ENCODE peak calls at places on chromosome 12, in four cellular contexts. One of them, this sample, is unnamed. For H3K36me3, the result is how much of the 10 kb centered on the place peaks cover.

GRCh38 chr12:27105746-27106536 is 23.6 kb upstream of the C12orf71 start:
- DNase-seq in CD8-positive, alpha-beta memory T cell: no peak
- DNase-seq in GM23248: no peak
- DNase-seq in transverse colon: no peak
- DNase-seq in this sample: no peak

GRCh38 chr12:68868043-68868790 is 60.2 kb downstream of the MDM2 start:
- DNase-seq in CD8-positive, alpha-beta memory T cell: no peak
- DNase-seq in GM23248: no peak
- DNase-seq in transverse colon: no peak
- DNase-seq in this sample: no peak

GRCh38 chr12:46770501-46771183 is 55.2 kb downstream of the SLC38A4 start:
- DNase-seq in transverse colon: no peak
- DNase-seq in GM23248: peak
- DNase-seq in CD8-positive, alpha-beta memory T cell: no peak
- DNase-seq in this sample: no peak

GRCh38 chr12:88036368-88036965 is 7.3 kb upstream of the C12orf50 start:
- DNase-seq in transverse colon: no peak
- DNase-seq in GM23248: peak
- DNase-seq in CD8-positive, alpha-beta memory T cell: no peak
- DNase-seq in this sample: no peak

GRCh38 chr12:108839011-108839889 is 18.1 kb downstream of the SSH1 start:
- DNase-seq in GM23248: peak
- DNase-seq in transverse colon: no peak
- DNase-seq in CD8-positive, alpha-beta memory T cell: peak
- DNase-seq in this sample: no peak

GRCh38 chr12:49342914-49343731 is 3.6 kb upstream of the DNAJC22 start:
- DNase-seq in CD8-positive, alpha-beta memory T cell: no peak
- DNase-seq in GM23248: peak
- DNase-seq in transverse colon: no peak
- DNase-seq in this sample: no peak

GRCh38 chr12:93964936-93965335 is 183.4 kb upstream of the PLXNC1 start:
- DNase-seq in GM23248: no peak
- DNase-seq in transverse colon: no peak
- DNase-seq in CD8-positive, alpha-beta memory T cell: no peak
- DNase-seq in this sample: no peak

GRCh38 chr12:104109446-104110271 is 28.4 kb downstream of the NFYB start:
- DNase-seq in GM23248: no peak
- DNase-seq in transverse colon: no peak
- DNase-seq in CD8-positive, alpha-beta memory T cell: no peak
- DNase-seq in this sample: no peak

GRCh38 chr12:15356831-15357456 is 34.6 kb downstream of the PTPRO start:
- DNase-seq in transverse colon: no peak
- DNase-seq in GM23248: no peak
- DNase-seq in CD8-positive, alpha-beta memory T cell: no peak
- DNase-seq in this sample: no peak

GRCh38 chr12:89370411-89370810 is 18.1 kb upstream of the DUSP6 start:
- DNase-seq in GM23248: peak
- DNase-seq in CD8-positive, alpha-beta memory T cell: no peak
- DNase-seq in transverse colon: peak
- DNase-seq in this sample: no peak

GRCh38 chr12:4024701-4025419 is 151.7 kb upstream of the PARP11 start:
- DNase-seq in GM23248: no peak
- DNase-seq in transverse colon: no peak
- DNase-seq in CD8-positive, alpha-beta memory T cell: no peak
- DNase-seq in this sample: no peak

GRCh38 chr12:75482636-75483035 is 2.1 kb downstream of the GLIPR1 start:
- DNase-seq in transverse colon: no peak
- DNase-seq in GM23248: peak
- DNase-seq in CD8-positive, alpha-beta memory T cell: peak
- DNase-seq in this sample: no peak

GRCh38 chr12:75480469-75480949 is at the start of gene GLIPR1:
- DNase-seq in transverse colon: peak
- DNase-seq in GM23248: peak
- DNase-seq in CD8-positive, alpha-beta memory T cell: peak
- DNase-seq in this sample: peak

GRCh38 chr12:75479963-75480461 is 543 bp upstream of the GLIPR1 start:
- DNase-seq in CD8-positive, alpha-beta memory T cell: no peak
- DNase-seq in GM23248: peak
- DNase-seq in transverse colon: no peak
- DNase-seq in this sample: no peak

GRCh38 chr12:75481774-75482173 is 1.2 kb downstream of the GLIPR1 start:
- DNase-seq in CD8-positive, alpha-beta memory T cell: no peak
- DNase-seq in transverse colon: peak
- DNase-seq in GM23248: peak
- DNase-seq in this sample: no peak

DNA sequence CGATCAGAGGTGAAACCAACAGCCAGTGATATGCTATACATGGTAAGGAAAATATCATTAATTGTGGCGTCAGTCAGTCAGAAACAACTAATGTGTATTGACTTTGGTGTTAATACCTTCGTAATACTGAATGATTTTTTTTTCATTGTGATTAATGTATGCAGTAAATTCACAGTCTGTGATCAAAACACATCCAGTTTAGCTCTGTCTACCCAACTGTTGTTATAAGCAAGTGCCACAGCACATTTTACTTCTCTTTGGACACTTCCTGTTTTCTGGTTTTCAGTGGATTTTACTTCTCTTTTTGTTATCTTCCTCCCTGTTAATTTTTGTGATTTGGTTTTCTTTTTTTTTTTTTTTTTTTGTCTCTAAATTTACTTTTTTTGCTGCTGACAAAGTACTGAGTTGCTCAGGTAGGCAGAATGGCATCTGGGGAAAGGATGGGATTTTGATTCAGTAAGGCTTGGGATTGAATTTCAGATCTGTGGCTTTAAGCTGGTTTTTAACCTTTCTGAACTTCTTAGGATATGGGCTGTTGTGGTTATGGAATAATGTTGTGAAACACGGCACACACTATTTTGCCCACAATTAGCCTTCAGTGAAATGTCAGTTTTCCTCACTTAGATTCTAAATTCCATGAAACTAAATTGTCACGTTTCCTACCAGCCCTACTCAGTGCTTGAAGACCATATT is 604 bp downstream of the GLIPR1 start:
- DNase-seq in GM23248: peak
- DNase-seq in CD8-positive, alpha-beta memory T cell: no peak
- DNase-seq in transverse colon: no peak
- DNase-seq in this sample: no peak
- H3K36me3 ChIP-seq in GM23248: under half
- H3K36me3 ChIP-seq in CD8-positive, alpha-beta memory T cell: under half
- H3K36me3 ChIP-seq in transverse colon: under half
- H3K36me3 ChIP-seq in this sample: under half

DNA sequence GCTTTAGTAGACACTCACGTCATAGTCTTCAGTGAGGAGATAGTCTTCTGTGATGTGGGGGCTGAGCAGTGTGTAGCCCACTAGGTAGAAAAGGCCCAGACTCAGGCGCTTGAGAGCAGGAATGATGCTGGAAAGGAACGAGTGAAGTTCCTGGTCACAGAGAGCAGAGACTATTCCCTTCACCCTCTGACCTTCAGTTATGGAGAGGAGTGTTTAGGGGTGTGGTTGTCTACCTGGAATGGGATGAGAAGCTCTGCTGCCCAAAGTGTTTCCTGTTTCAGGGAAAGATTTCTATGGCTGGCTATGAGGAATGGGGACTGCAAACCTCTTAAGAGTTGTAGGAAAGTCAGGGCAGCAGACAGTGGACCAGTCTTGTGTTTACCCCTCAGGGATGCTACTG is 8.7 kb downstream of the EMG1 start:
- DNase-seq in transverse colon: no peak
- DNase-seq in GM23248: no peak
- DNase-seq in CD8-positive, alpha-beta memory T cell: no peak
- DNase-seq in this sample: no peak
- H3K36me3 ChIP-seq in transverse colon: under half
- H3K36me3 ChIP-seq in GM23248: under half
- H3K36me3 ChIP-seq in CD8-positive, alpha-beta memory T cell: half or more
- H3K36me3 ChIP-seq in this sample: half or more

DNA sequence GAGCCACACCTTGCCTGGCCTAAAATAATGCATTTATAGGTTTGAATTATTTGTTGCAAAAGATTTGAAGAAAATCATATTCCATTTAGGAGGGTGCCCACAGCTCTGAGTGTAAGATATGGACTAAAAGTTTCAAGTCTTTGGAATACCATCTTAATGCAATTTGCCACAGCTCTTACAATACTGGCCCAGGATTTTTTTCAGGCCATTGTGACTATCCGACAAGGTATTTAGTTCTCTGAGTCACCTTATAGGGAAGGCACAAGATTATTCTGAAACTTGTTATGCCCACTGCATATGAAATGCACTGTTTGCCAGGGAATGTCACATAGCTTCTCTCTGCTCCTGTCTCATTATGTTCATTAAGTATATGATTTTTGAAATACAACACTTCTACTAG is 29.6 kb upstream of the SLC6A13 start:
- DNase-seq in GM23248: peak
- DNase-seq in CD8-positive, alpha-beta memory T cell: no peak
- DNase-seq in transverse colon: no peak
- DNase-seq in this sample: no peak
- H3K36me3 ChIP-seq in GM23248: under half
- H3K36me3 ChIP-seq in CD8-positive, alpha-beta memory T cell: under half
- H3K36me3 ChIP-seq in transverse colon: half or more
- H3K36me3 ChIP-seq in this sample: under half

GRCh38 chr12:57177354-57177753 is 29.9 kb upstream of the LRP1-AS start:
- DNase-seq in GM23248: no peak
- DNase-seq in CD8-positive, alpha-beta memory T cell: no peak
- DNase-seq in transverse colon: no peak
- DNase-seq in this sample: no peak

GRCh38 chr12:57176846-57177245 is 29.4 kb upstream of the LRP1-AS start:
- DNase-seq in GM23248: peak
- DNase-seq in transverse colon: no peak
- DNase-seq in CD8-positive, alpha-beta memory T cell: no peak
- DNase-seq in this sample: no peak

GRCh38 chr12:57173683-57174082 is 26.3 kb upstream of the LRP1-AS start:
- DNase-seq in GM23248: no peak
- DNase-seq in CD8-positive, alpha-beta memory T cell: no peak
- DNase-seq in transverse colon: no peak
- DNase-seq in this sample: no peak

GRCh38 chr12:57176139-57176477 is 28.7 kb upstream of the LRP1-AS start:
- DNase-seq in GM23248: no peak
- DNase-seq in transverse colon: no peak
- DNase-seq in CD8-positive, alpha-beta memory T cell: no peak
- DNase-seq in this sample: no peak

GRCh38 chr12:57175428-57176138 is 28.2 kb upstream of the LRP1-AS start:
- DNase-seq in transverse colon: peak
- DNase-seq in CD8-positive, alpha-beta memory T cell: no peak
- DNase-seq in GM23248: peak
- DNase-seq in this sample: peak
- H3K36me3 ChIP-seq in transverse colon: under half
- H3K36me3 ChIP-seq in CD8-positive, alpha-beta memory T cell: under half
- H3K36me3 ChIP-seq in GM23248: half or more
- H3K36me3 ChIP-seq in this sample: under half

GRCh38 chr12:50803230-50803629 is 39.3 kb downstream of the ATF1 start:
- DNase-seq in GM23248: no peak
- DNase-seq in CD8-positive, alpha-beta memory T cell: no peak
- DNase-seq in transverse colon: no peak
- DNase-seq in this sample: no peak

GRCh38 chr12:50799908-50800307 is 36.0 kb downstream of the ATF1 start:
- DNase-seq in transverse colon: no peak
- DNase-seq in GM23248: peak
- DNase-seq in CD8-positive, alpha-beta memory T cell: no peak
- DNase-seq in this sample: no peak
- H3K36me3 ChIP-seq in transverse colon: half or more
- H3K36me3 ChIP-seq in GM23248: under half
- H3K36me3 ChIP-seq in CD8-positive, alpha-beta memory T cell: under half
- H3K36me3 ChIP-seq in this sample: under half

DNA sequence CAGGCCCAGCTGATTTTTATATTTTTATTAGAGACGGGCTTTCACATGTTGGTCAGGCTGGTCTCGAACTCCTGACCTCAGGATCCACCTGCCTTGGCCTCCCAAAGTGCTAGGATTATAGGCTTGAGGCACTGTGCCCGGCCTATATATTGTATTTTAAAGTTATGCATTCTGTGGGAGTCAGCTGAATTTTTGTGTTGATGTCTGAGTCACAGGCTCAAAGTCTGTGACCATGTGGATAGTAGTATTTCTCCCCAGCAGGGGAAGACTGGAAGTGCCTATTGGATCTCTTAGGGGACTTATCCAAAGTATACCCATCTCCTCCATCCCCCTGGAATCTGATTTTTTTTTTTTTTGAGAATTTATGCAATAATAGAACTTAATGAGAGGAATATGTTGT is 43.8 kb upstream of the ATF1 start:
- DNase-seq in transverse colon: no peak
- DNase-seq in GM23248: peak
- DNase-seq in CD8-positive, alpha-beta memory T cell: no peak
- DNase-seq in this sample: no peak
- H3K36me3 ChIP-seq in transverse colon: half or more
- H3K36me3 ChIP-seq in GM23248: under half
- H3K36me3 ChIP-seq in CD8-positive, alpha-beta memory T cell: under half
- H3K36me3 ChIP-seq in this sample: under half

DNA sequence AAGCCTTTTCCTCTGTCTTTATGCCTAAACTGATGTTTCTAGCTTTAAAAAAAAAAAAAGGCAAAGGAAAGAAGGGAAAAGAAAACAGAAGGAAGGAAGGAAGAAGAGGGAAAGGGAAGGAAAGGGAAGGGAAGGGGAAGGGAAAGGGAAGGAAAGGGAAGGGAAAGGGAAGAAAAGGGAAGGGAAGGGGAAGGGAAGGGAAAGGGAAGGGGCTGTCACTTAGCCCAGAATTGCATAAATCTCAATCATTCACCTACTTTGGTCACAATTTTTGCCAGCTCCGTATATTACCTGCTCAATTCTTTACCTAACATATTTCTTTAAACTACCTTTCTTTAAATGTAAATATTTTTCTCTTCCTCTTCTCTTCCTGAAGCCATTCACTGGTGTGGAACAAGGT is 26.8 kb downstream of the CIT start:
- DNase-seq in transverse colon: no peak
- DNase-seq in CD8-positive, alpha-beta memory T cell: no peak
- DNase-seq in GM23248: no peak
- DNase-seq in this sample: no peak
- H3K36me3 ChIP-seq in transverse colon: under half
- H3K36me3 ChIP-seq in CD8-positive, alpha-beta memory T cell: under half
- H3K36me3 ChIP-seq in GM23248: under half
- H3K36me3 ChIP-seq in this sample: under half

GRCh38 chr12:41777064-41777790 is 367.4 kb downstream of the GXYLT1 start:
- DNase-seq in CD8-positive, alpha-beta memory T cell: no peak
- DNase-seq in GM23248: no peak
- DNase-seq in transverse colon: no peak
- DNase-seq in this sample: no peak

GRCh38 chr12:41778934-41779333 is 365.7 kb downstream of the GXYLT1 start:
- DNase-seq in CD8-positive, alpha-beta memory T cell: no peak
- DNase-seq in GM23248: no peak
- DNase-seq in transverse colon: no peak
- DNase-seq in this sample: no peak
- H3K36me3 ChIP-seq in CD8-positive, alpha-beta memory T cell: under half
- H3K36me3 ChIP-seq in GM23248: under half
- H3K36me3 ChIP-seq in transverse colon: under half
- H3K36me3 ChIP-seq in this sample: under half

GRCh38 chr12:100251917-100252316 is 15.0 kb downstream of the DEPDC4 start:
- DNase-seq in transverse colon: no peak
- DNase-seq in GM23248: no peak
- DNase-seq in CD8-positive, alpha-beta memory T cell: no peak
- DNase-seq in this sample: peak
- H3K36me3 ChIP-seq in transverse colon: under half
- H3K36me3 ChIP-seq in GM23248: under half
- H3K36me3 ChIP-seq in CD8-positive, alpha-beta memory T cell: under half
- H3K36me3 ChIP-seq in this sample: under half

DNA sequence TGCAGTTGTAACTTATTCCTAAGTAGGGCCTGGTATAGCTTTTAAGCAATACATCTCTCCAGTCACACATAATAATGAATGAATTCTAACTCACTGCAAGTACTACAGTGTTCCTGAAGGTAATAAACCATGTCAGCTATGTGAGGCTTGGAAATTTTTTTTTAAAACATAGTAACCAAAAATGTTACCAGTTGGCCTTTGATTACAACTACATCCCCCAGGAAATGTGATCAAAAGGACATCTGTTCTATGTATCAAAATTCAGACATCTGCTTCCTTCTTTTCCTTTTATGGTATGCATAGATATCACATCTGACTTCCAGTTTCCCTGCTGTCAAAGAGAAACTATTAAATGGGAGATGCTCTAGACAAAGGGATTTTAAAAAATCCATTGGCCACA is 98.5 kb downstream of the ERGIC2 start:
- DNase-seq in CD8-positive, alpha-beta memory T cell: no peak
- DNase-seq in GM23248: no peak
- DNase-seq in transverse colon: no peak
- DNase-seq in this sample: no peak
- H3K36me3 ChIP-seq in CD8-positive, alpha-beta memory T cell: under half
- H3K36me3 ChIP-seq in GM23248: under half
- H3K36me3 ChIP-seq in transverse colon: under half
- H3K36me3 ChIP-seq in this sample: under half